ENCODE peak calls at places on chromosomes 1 and 21, in five cellular contexts. One of them, this sample, is unnamed.

GRCh38 chr1:114997510-114997909 is 32.1 kb upstream of the TSHB start:
- DNase-seq in GM12878: no peak
- DNase-seq in K562: no peak
- DNase-seq in H1: no peak
- DNase-seq in HepG2: no peak
- DNase-seq in this sample: no peak

GRCh38 chr1:168476588-168477379 is 67.0 kb downstream of the XCL2 start:
- DNase-seq in GM12878: no peak
- DNase-seq in HepG2: peak; percentile 91
- DNase-seq in K562: no peak
- DNase-seq in H1: no peak
- DNase-seq in this sample: no peak

GRCh38 chr1:236063919-236064673 is 794 bp downstream of the NID1 start:
- DNase-seq in GM12878: no peak
- DNase-seq in K562: no peak
- DNase-seq in H1: peak; percentile 61
- DNase-seq in HepG2: peak; percentile 94
- DNase-seq in this sample: no peak

GRCh38 chr1:108117908-108118902 is 81.9 kb downstream of the SLC25A24 start:
- DNase-seq in HepG2: no peak
- DNase-seq in H1: no peak
- DNase-seq in GM12878: no peak
- DNase-seq in K562: peak; percentile 38
- DNase-seq in this sample: no peak

GRCh38 chr21:33116669-33117267 is 46.8 kb downstream of the OLIG1 start:
- DNase-seq in K562: no peak
- DNase-seq in H1: no peak
- DNase-seq in GM12878: no peak
- DNase-seq in HepG2: no peak
- DNase-seq in this sample: no peak

GRCh38 chr1:233393084-233393840 is 65.7 kb downstream of the MAP3K21 start:
- DNase-seq in GM12878: no peak
- DNase-seq in HepG2: no peak
- DNase-seq in H1: no peak
- DNase-seq in K562: no peak
- DNase-seq in this sample: no peak

GRCh38 chr1:29096255-29096896 is 27.3 kb downstream of the TMEM200B start:
- DNase-seq in H1: no peak
- DNase-seq in K562: no peak
- DNase-seq in GM12878: no peak
- DNase-seq in HepG2: no peak
- DNase-seq in this sample: no peak

GRCh38 chr1:160024195-160024905 is 7.4 kb downstream of the PIGM start:
- DNase-seq in K562: no peak
- DNase-seq in GM12878: no peak
- DNase-seq in HepG2: no peak
- DNase-seq in H1: no peak
- DNase-seq in this sample: no peak

GRCh38 chr1:5419501-5419900 is 572.7 kb downstream of the NPHP4 start:
- DNase-seq in GM12878: no peak
- DNase-seq in H1: no peak
- DNase-seq in K562: no peak
- DNase-seq in HepG2: no peak
- DNase-seq in this sample: no peak

GRCh38 chr1:118487091-118487490 is 302.1 kb upstream of the SPAG17 start:
- DNase-seq in GM12878: no peak
- DNase-seq in K562: no peak
- DNase-seq in H1: no peak
- DNase-seq in HepG2: no peak
- DNase-seq in this sample: no peak

GRCh38 chr1:118485757-118486156 is 300.7 kb upstream of the SPAG17 start:
- DNase-seq in GM12878: no peak
- DNase-seq in H1: no peak
- DNase-seq in K562: no peak
- DNase-seq in HepG2: no peak
- DNase-seq in this sample: no peak

GRCh38 chr1:118487932-118488331 is 302.9 kb upstream of the SPAG17 start:
- DNase-seq in HepG2: no peak
- DNase-seq in GM12878: no peak
- DNase-seq in K562: no peak
- DNase-seq in H1: no peak
- DNase-seq in this sample: no peak

GRCh38 chr1:118484893-118485292 is 299.9 kb upstream of the SPAG17 start:
- DNase-seq in K562: no peak
- DNase-seq in H1: no peak
- DNase-seq in HepG2: no peak
- DNase-seq in GM12878: no peak
- DNase-seq in this sample: no peak

GRCh38 chr1:118486213-118486612 is 301.2 kb upstream of the SPAG17 start:
- DNase-seq in GM12878: no peak
- DNase-seq in K562: no peak
- DNase-seq in H1: no peak
- DNase-seq in HepG2: no peak
- DNase-seq in this sample: no peak
- TF ChIP-seq SRF in GM12878: no peak
- TF ChIP-seq SRF in K562: no peak
- TF ChIP-seq SRF in H1: no peak
- TF ChIP-seq SRF in HepG2: no peak
- TF ChIP-seq SRF in this sample: no peak

DNA sequence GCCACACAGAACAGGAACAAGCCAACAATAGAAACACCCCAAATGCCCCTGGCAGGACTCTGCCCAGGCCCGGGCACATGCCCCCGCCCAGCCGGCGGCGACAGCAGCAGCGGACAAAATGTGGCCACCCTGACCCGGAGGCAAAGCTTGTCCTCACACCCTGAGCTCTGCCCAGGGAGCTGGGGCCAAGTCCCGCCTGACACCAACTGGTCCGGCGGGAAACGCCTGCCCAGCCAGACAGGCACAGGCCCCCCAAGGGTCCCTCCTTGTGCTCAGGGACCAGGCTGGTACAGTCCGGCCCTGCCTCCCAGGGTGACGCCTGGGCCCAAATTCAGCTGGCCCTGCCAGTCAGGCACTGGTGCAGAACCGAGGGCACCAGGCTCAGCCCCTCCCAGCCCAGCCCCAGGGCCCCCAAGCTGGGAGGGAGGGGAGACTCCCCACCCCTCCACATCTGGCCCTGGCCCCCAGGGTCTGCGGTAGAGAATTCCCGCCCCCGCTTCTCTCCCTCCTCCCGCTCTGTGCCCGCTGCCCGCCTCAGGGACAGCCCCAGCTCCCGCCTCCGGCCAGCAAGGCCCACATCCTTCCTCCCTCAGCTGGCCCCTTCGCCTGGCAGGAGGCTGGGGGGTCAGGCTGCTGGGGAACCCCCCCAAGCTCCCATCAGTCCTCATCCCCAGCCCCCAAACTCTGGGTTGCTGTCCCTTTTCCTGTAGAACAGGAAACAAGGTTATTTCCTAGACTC is 2.0 kb downstream of the AHDC1 start:
- DNase-seq in HepG2: no peak
- DNase-seq in H1: no peak
- DNase-seq in K562: no peak
- DNase-seq in GM12878: no peak
- DNase-seq in this sample: no peak
- TF ChIP-seq SRF in HepG2: no peak
- TF ChIP-seq SRF in H1: no peak
- TF ChIP-seq SRF in K562: no peak
- TF ChIP-seq SRF in GM12878: no peak
- TF ChIP-seq SRF in this sample: no peak

GRCh38 chr21:42520628-42521253 is 7.1 kb downstream of the SLC37A1 start:
- DNase-seq in GM12878: no peak
- DNase-seq in K562: peak; percentile 67
- DNase-seq in H1: peak; percentile 65
- DNase-seq in HepG2: no peak
- DNase-seq in this sample: no peak
- TF ChIP-seq SRF in GM12878: no peak
- TF ChIP-seq SRF in K562: no peak
- TF ChIP-seq SRF in H1: no peak
- TF ChIP-seq SRF in HepG2: no peak
- TF ChIP-seq SRF in this sample: no peak

DNA sequence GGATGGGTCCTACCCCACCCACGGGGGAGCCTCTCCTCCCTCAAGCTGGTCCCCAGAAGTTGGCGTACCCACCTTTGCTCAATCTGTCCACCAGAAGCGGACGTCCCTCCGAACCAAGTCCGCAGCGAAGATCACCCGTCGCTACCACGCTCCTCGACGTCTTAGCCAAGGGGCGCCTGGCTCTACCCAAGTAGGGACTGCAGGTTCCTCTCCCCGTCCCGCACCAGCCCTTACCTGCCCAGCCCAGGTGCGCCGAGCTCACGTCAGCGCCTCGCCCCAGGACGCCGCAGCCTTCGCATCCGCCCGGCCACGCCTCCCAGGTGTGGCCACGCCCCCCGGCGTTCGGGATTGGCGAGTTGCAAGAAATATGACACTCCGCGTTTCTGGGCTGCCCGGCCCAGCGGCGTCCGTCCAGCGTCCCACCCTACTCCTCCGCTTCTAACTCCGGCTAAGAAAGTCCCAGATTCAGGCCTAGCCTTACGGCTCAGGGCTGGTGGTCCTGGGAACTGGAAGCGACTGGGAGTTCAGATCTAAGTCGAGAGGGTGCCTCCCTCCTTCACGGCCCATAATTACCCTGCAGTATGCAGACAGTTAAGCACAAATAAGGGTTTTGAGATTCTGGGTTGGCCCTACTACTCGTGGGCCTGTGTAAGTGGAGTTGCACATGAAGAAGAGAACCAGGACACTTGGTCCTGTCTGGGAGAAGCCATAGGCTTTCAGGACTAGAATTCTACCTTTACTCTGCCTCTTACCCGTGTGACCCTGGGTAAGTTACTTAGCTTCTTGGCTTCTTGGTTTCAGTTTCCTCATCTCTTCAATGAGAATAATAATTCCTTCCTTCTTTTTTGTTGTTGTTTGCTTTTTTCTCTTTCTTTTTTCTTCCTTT is at the start of gene IRF6:
- DNase-seq in H1: peak; percentile 98
- DNase-seq in K562: peak; percentile 96
- DNase-seq in HepG2: no peak
- DNase-seq in GM12878: no peak
- DNase-seq in this sample: peak; percentile 88
- TF ChIP-seq SRF in H1: no peak
- TF ChIP-seq SRF in K562: peak; percentile 73
- TF ChIP-seq SRF in HepG2: no peak
- TF ChIP-seq SRF in GM12878: no peak
- TF ChIP-seq SRF in this sample: no peak